ENCODE peak calls at places on chromosome 15, in nine cellular contexts. G, C, O, E, K, A, I, P and H are unnamed samples.
A peak's percentile ranks its signal among the peaks of the same experiment; 100 is the strongest.

GRCh38 chr15:39580630-39581500 is at the start of gene THBS1:
- DNase-seq in G (peak; percentile 69), C (peak; percentile 87), O (peak; percentile 57), E (peak; percentile 53), K (peak; percentile 10), A (peak; percentile 83), I (peak; percentile 94), P (peak; percentile 89), H (no peak)

GRCh38 chr15:51864408-51865056 is 35.1 kb downstream of the TMOD3 start:
- DNase-seq in G (no peak), C (no peak), O (no peak), E (no peak), K (no peak), A (no peak), I (peak; percentile 30), P (no peak), H (peak; percentile 97)

GRCh38 chr15:68204776-68205557 is at the start of gene CALML4:
- DNase-seq in G (peak; percentile 95), C (no peak), O (no peak), E (no peak), K (no peak), A (peak; percentile 94), I (peak; percentile 39), P (peak; percentile 92), H (no peak)

GRCh38 chr15:92288755-92289154 is 104.9 kb upstream of the ST8SIA2 start:
- DNase-seq in G (no peak), C (no peak), O (no peak), E (no peak), K (peak; percentile 72), A (no peak), I (no peak), P (no peak), H (no peak)

GRCh38 chr15:67085818-67086649 is 20.6 kb downstream of the SMAD3 start:
- DNase-seq in G (no peak), C (no peak), O (no peak), E (no peak), K (peak; percentile 98), A (no peak), I (no peak), P (peak; percentile 77), H (no peak)

GRCh38 chr15:59594493-59594942 is 17.1 kb upstream of the GCNT3 start:
- DNase-seq in G (no peak), C (no peak), O (peak; percentile 97), E (no peak), K (no peak), A (peak; percentile 52), I (peak; percentile 71), P (peak; percentile 71), H (peak; percentile 70)

GRCh38 chr15:28021281-28022039 is 77.7 kb downstream of the OCA2 start:
- DNase-seq in G (peak; percentile 90), C (no peak), O (peak; percentile 38), E (peak; percentile 33), K (peak; percentile 25), A (peak; percentile 90), I (peak; percentile 69), P (peak; percentile 59), H (no peak)

GRCh38 chr15:51085764-51086163 is 8.9 kb downstream of the TNFAIP8L3 start:
- DNase-seq in G (no peak), C (no peak), O (no peak), E (no peak), K (no peak), A (no peak), I (no peak), P (no peak), H (no peak)

GRCh38 chr15:42107483-42107882 is 13.1 kb upstream of the PLA2G4D start:
- DNase-seq in G (no peak), C (peak; percentile 35), O (no peak), E (no peak), K (no peak), A (peak; percentile 41), I (no peak), P (peak; percentile 86), H (no peak)

GRCh38 chr15:41892621-41893421 is 1.0 kb downstream of the SPTBN5 start:
- DNase-seq in G (peak; percentile 96), C (no peak), O (no peak), E (no peak), K (no peak), A (peak; percentile 94), I (no peak), P (peak; percentile 73), H (no peak)

GRCh38 chr15:63881431-63881830 is 47.7 kb upstream of the HERC1 start:
- DNase-seq in G (no peak), C (no peak), O (no peak), E (no peak), K (no peak), A (no peak), I (no peak), P (no peak), H (no peak)

GRCh38 chr15:43465105-43465504 is 27.9 kb downstream of the TP53BP1 start:
- DNase-seq in G (no peak), C (no peak), O (no peak), E (no peak), K (no peak), A (no peak), I (peak; percentile 10), P (no peak), H (peak; percentile 8)

GRCh38 chr15:74013374-74013893 is 18.9 kb downstream of the PML start:
- DNase-seq in G (no peak), C (no peak), O (no peak), E (no peak), K (no peak), A (no peak), I (no peak), P (no peak), H (no peak)
- H3K27ac ChIP-seq in G (peak overlapping the region; percentile 12), C (peak overlapping the region; percentile 2), O (no peak overlapping the region), E (no peak overlapping the region), K (no peak overlapping the region), A (no peak overlapping the region), I (no peak overlapping the region), P (no peak overlapping the region), H (no peak overlapping the region)

DNA sequence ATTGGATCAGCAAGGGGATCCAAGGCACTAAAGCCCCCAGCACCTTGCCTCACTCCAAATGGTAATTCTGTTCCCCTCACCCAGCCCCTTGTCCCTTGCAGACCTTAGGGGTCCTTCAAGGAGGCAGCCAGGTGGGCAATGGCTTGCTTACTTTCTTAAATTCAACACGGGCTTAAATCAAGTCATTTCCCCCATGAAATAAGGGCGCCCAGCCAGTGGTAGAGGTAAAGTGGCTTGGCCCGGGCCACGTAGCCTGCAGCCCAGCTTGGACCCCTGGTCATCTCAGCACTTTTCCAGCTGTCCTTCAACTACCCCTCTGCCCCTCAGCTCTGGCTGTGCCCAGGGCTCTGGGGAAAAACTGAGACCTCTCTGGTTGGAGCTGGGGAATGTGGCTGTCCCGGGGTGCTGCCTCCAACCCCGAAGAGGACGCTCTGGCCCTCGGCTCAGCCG is 1.2 kb downstream of the PSTPIP1 start:
- DNase-seq in G (no peak), C (no peak), O (no peak), E (no peak), K (no peak), A (no peak), I (no peak), P (peak; percentile 42), H (no peak)
- H3K27ac ChIP-seq in G (peak overlapping the region; percentile 28), C (peak overlapping the region; percentile 87), O (no peak overlapping the region), E (peak overlapping the region; percentile 95), K (no peak overlapping the region), A (peak overlapping the region; percentile 1), I (no peak overlapping the region), P (peak overlapping the region; percentile 74), H (no peak overlapping the region)

GRCh38 chr15:40871749-40872617 is 2.1 kb downstream of the RHOV start:
- DNase-seq in G (no peak), C (no peak), O (no peak), E (no peak), K (no peak), A (peak; percentile 97), I (peak; percentile 80), P (peak; percentile 64), H (no peak)
- H3K27ac ChIP-seq in G (no peak overlapping the region), C (no peak overlapping the region), O (no peak overlapping the region), E (no peak overlapping the region), K (no peak overlapping the region), A (peak overlapping the region; percentile 97), I (peak overlapping the region; percentile 95), P (no peak overlapping the region), H (peak overlapping the region; percentile 71)

DNA sequence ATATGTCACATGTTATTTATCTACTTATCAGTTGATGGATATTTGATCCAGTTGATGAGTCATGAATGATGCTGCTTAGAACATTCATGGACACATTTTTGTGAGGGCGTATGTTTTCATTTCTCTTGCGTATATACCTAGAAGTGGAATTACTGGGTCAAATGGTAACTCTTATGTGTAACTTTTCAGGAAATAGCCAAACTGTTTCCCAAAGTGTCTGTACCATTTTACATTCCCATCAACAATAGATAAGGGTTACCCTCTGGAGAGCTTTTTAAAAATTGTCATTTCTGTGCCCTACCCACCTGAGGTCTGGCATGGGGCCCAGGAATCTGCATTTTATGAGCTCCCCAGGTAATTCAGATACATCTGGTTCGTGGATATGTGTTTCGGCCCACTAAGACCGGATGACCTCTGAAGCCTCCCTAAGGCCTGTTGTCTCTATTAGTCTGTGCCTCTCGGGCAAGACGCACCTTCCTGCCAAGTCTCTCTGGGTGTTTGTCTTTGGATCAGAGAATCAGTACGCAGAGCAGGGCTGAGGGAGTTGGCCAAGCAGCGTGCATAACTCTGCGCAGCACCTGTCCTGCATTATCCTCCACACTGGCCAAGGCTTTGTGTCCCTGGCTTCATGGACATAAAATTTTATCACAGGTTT is 180.9 kb downstream of the THSD4 start:
- DNase-seq in G (no peak), C (no peak), O (peak; percentile 59), E (no peak), K (no peak), A (no peak), I (peak; percentile 94), P (peak; percentile 69), H (peak; percentile 87)
- H3K27ac ChIP-seq in G (peak overlapping the region; percentile 34), C (no peak overlapping the region), O (peak overlapping the region; percentile 97), E (peak overlapping the region; percentile 80), K (no peak overlapping the region), A (peak overlapping the region; percentile 74), I (peak overlapping the region; percentile 100), P (peak overlapping the region; percentile 54), H (peak overlapping the region; percentile 100)